ENCODE peak calls at places on chromosomes 5 and 9, in eight cellular contexts. K is globus pallidus, J is dorsolateral prefrontal cortex, W is cerebellum, Y is KG1, X is prostate gland, T is GM23248, V is ACHN. E is an unnamed sample.

GRCh38 chr5:89292461-89292860 is 409.5 kb upstream of the MEF2C start:
- DNase-seq in K (no peak), V (no peak), X (no peak), Y (no peak), J (no peak), W (no peak), T (no peak), E (no peak)

GRCh38 chr5:2688586-2688985 is 62.9 kb downstream of the IRX2 start:
- DNase-seq in X (no peak), J (no peak), W (no peak), T (no peak), Y (no peak), K (no peak), V (no peak), E (no peak)

GRCh38 chr9:109229682-109230081 is 62.6 kb upstream of the FRRS1L start:
- DNase-seq in T (no peak), K (no peak), X (no peak), W (peak; percentile 10), J (no peak), V (no peak), Y (no peak), E (no peak)

GRCh38 chr9:90847971-90848370 is 46.4 kb downstream of the SYK start:
- DNase-seq in X (no peak), V (no peak), T (no peak), K (no peak), J (no peak), W (no peak), Y (no peak), E (no peak)

GRCh38 chr5:61790678-61791077 is 458.6 kb downstream of the ZSWIM6 start:
- DNase-seq in T (no peak), K (no peak), Y (no peak), V (no peak), J (no peak), W (no peak), X (no peak), E (no peak)

GRCh38 chr9:102779341-102779740 is 215.8 kb upstream of the CYLC2 start:
- DNase-seq in W (no peak), V (no peak), X (no peak), Y (no peak), K (no peak), T (no peak), J (no peak), E (no peak)

GRCh38 chr5:142087920-142088679 is 20.5 kb upstream of the NDFIP1 start:
- DNase-seq in W (no peak), J (no peak), T (no peak), X (no peak), K (no peak), V (no peak), Y (no peak), E (peak; percentile 69)

GRCh38 chr9:134418354-134418753 is 92.1 kb downstream of the RXRA start:
- DNase-seq in W (no peak), Y (no peak), J (no peak), X (no peak), V (no peak), T (no peak), K (no peak), E (no peak)

GRCh38 chr5:134430001-134430569 is 18.4 kb upstream of the CDKN2AIPNL start:
- DNase-seq in Y (no peak), J (no peak), V (no peak), W (no peak), K (no peak), X (no peak), T (no peak), E (no peak)

GRCh38 chr9:734831-735511 is 106.5 kb upstream of the DMRT1 start:
- DNase-seq in W (no peak), T (peak; percentile 93), Y (no peak), X (no peak), K (peak; percentile 87), V (no peak), J (peak; percentile 71), E (peak; percentile 37)

GRCh38 chr9:757246-757881 is 84.1 kb upstream of the DMRT1 start:
- DNase-seq in T (peak; percentile 77), J (peak; percentile 33), X (peak; percentile 29), W (no peak), K (peak; percentile 67), Y (no peak), V (peak; percentile 67), E (peak; percentile 57)

GRCh38 chr5:112109331-112109993 is 309.6 kb downstream of the EPB41L4A start:
- DNase-seq in J (no peak), K (no peak), X (no peak), Y (no peak), T (peak; percentile 64), V (no peak), W (no peak), E (no peak)

GRCh38 chr5:82168294-82168693 is 109.9 kb downstream of the RPS23 start:
- DNase-seq in X (no peak), J (no peak), Y (no peak), K (no peak), T (peak; percentile 30), W (no peak), V (no peak), E (no peak)

GRCh38 chr9:120344230-120344629 is 235.7 kb downstream of the CDK5RAP2 start:
- DNase-seq in J (no peak), K (no peak), T (peak; percentile 84), Y (no peak), V (peak; percentile 14), X (no peak), W (no peak), E (no peak)

GRCh38 chr9:7234144-7234543 is 476.4 kb downstream of the KDM4C start:
- DNase-seq in V (peak; percentile 29), K (no peak), W (no peak), Y (no peak), J (no peak), T (peak; percentile 63), X (no peak), E (peak; percentile 46)

GRCh38 chr5:142459209-142459608 is 134.4 kb upstream of the SPRY4 start:
- DNase-seq in X (no peak), T (no peak), K (no peak), Y (no peak), V (no peak), J (no peak), W (no peak), E (no peak)

GRCh38 chr5:107593009-107593408 is 77.7 kb downstream of the EFNA5 start:
- DNase-seq in T (no peak), Y (no peak), X (no peak), V (no peak), K (no peak), W (peak; percentile 33), J (no peak), E (no peak)

GRCh38 chr5:125894383-125894782 is 528.8 kb upstream of the GRAMD2B start:
- DNase-seq in J (no peak), T (no peak), X (peak; percentile 15), K (no peak), W (no peak), Y (no peak), V (no peak), E (no peak)

GRCh38 chr5:18010053-18010452 is 375.8 kb downstream of the TAF11L14 start:
- DNase-seq in T (no peak), Y (no peak), V (no peak), K (no peak), X (no peak), J (no peak), W (no peak), E (no peak)

GRCh38 chr5:146426853-146427618 is 20.1 kb upstream of the TCERG1 start:
- DNase-seq in K (peak; percentile 25), J (no peak), Y (no peak), X (no peak), V (peak; percentile 54), W (peak; percentile 23), T (peak; percentile 76), E (no peak)

GRCh38 chr9:33950371-33950770 is 98.3 kb downstream of the UBAP2 start:
- DNase-seq in T (no peak), K (no peak), V (no peak), Y (no peak), X (no peak), J (no peak), W (no peak), E (no peak)

GRCh38 chr5:167355370-167355769 is 936.1 kb upstream of the WWC1 start:
- DNase-seq in X (no peak), T (no peak), J (no peak), V (no peak), Y (no peak), W (no peak), K (no peak), E (no peak)

GRCh38 chr5:32790411-32790951 is 79.4 kb downstream of the NPR3 start:
- DNase-seq in W (no peak), X (no peak), T (peak; percentile 65), J (no peak), K (no peak), Y (no peak), V (no peak), E (no peak)

GRCh38 chr9:27491164-27491563 is 32.9 kb upstream of the IFNK start:
- DNase-seq in V (no peak), K (no peak), X (no peak), Y (no peak), J (no peak), T (peak; percentile 10), W (no peak), E (no peak)

GRCh38 chr5:158560170-158560569 is 539.5 kb downstream of the EBF1 start:
- DNase-seq in X (no peak), V (no peak), Y (no peak), T (peak; percentile 19), K (no peak), W (no peak), J (no peak), E (no peak)

GRCh38 chr5:52838306-52839015 is 50.7 kb downstream of the ITGA1 start:
- DNase-seq in V (peak; percentile 41), J (no peak), T (peak; percentile 31), W (no peak), X (no peak), Y (no peak), K (no peak), E (no peak)

GRCh38 chr9:137053944-137054931 is at the start of gene ENTPD2:
- DNase-seq in X (peak; percentile 82), V (no peak), K (no peak), W (peak; percentile 79), T (no peak), Y (no peak), J (no peak), E (peak; percentile 41)

GRCh38 chr9:129626944-129627297 is 958 bp downstream of the NTMT1 start:
- DNase-seq in V (peak; percentile 64), J (no peak), K (no peak), W (no peak), T (peak; percentile 80), X (no peak), Y (no peak), E (no peak)

GRCh38 chr5:33311893-33312292 is 128.9 kb upstream of the TARS1 start:
- DNase-seq in Y (no peak), X (no peak), K (no peak), T (peak; percentile 96), V (peak; percentile 77), J (no peak), W (no peak), E (no peak)

GRCh38 chr9:129001504-129002325 is 26.4 kb downstream of the SH3GLB2 start:
- DNase-seq in K (no peak), Y (no peak), W (no peak), V (no peak), X (no peak), T (no peak), J (no peak), E (no peak)

GRCh38 chr9:5305741-5306140 is 1.2 kb upstream of the RLN2 start:
- DNase-seq in V (no peak), X (no peak), T (no peak), J (no peak), W (no peak), K (no peak), Y (no peak), E (no peak)

GRCh38 chr9:19026375-19026774 is 6.6 kb downstream of the SAXO1 start:
- DNase-seq in W (no peak), J (no peak), Y (no peak), V (no peak), K (no peak), T (no peak), X (no peak), E (no peak)

GRCh38 chr5:134524219-134524825 is 1.1 kb upstream of the JADE2 start:
- DNase-seq in T (peak; percentile 90), W (peak; percentile 78), Y (no peak), J (peak; percentile 79), K (peak; percentile 79), X (peak; percentile 92), V (peak; percentile 77), E (peak; percentile 91)

GRCh38 chr9:76298497-76299144 is 95.6 kb downstream of the RFK start:
- DNase-seq in W (no peak), Y (no peak), T (no peak), J (no peak), K (no peak), V (no peak), X (no peak), E (no peak)